ENCODE peak calls at places on chromosomes 6 and 20, in eight cellular contexts. O, Q, I, D, E, F, B and T are unnamed samples.

GRCh38 chr6:157137501-157137900 is 185.8 kb downstream of the TMEM242 start:
- ATAC-seq in O (no peak), Q (no peak), I (no peak), D (no peak), E (no peak), F (no peak), B (no peak), T (no peak)

GRCh38 chr6:110201141-110201848 is 21.1 kb downstream of the CDC40 start:
- ATAC-seq in O (no peak), Q (no peak), I (no peak), D (no peak), E (no peak), F (no peak), B (no peak), T (no peak)

GRCh38 chr6:131688286-131688685 is 12.9 kb downstream of the OR2A4 start:
- ATAC-seq in O (no peak), Q (no peak), I (no peak), D (no peak), E (peak; percentile 30), F (no peak), B (no peak), T (no peak)

GRCh38 chr20:38674178-38675133 is 49.8 kb upstream of the SLC32A1 start:
- ATAC-seq in O (peak; percentile 78), Q (peak; percentile 95), I (peak; percentile 85), D (peak; percentile 86), E (peak; percentile 85), F (no peak), B (peak; percentile 94), T (peak; percentile 60)

GRCh38 chr20:24738981-24739633 is 210.0 kb upstream of the CST7 start:
- ATAC-seq in O (no peak), Q (no peak), I (no peak), D (no peak), E (no peak), F (no peak), B (peak; percentile 39), T (no peak)

GRCh38 chr20:58296328-58296837 is 13.1 kb upstream of the RAB22A start:
- ATAC-seq in O (no peak), Q (no peak), I (no peak), D (no peak), E (no peak), F (no peak), B (no peak), T (no peak)

GRCh38 chr6:85113934-85114582 is 335.8 kb upstream of the NT5E start:
- ATAC-seq in O (no peak), Q (peak; percentile 59), I (no peak), D (no peak), E (no peak), F (no peak), B (no peak), T (no peak)

GRCh38 chr6:7763896-7764295 is 38.0 kb downstream of the BMP6 start:
- ATAC-seq in O (no peak), Q (peak; percentile 33), I (no peak), D (no peak), E (no peak), F (no peak), B (no peak), T (no peak)

GRCh38 chr6:53857318-53858094 is 62.7 kb downstream of the LRRC1 start:
- ATAC-seq in O (peak; percentile 38), Q (no peak), I (no peak), D (no peak), E (no peak), F (no peak), B (no peak), T (peak; percentile 78)

GRCh38 chr20:4369798-4370124 is 351.9 kb upstream of the PRND start:
- ATAC-seq in O (no peak), Q (no peak), I (peak; percentile 32), D (no peak), E (no peak), F (no peak), B (peak; percentile 96), T (no peak)

GRCh38 chr6:2899596-2899995 is 3.5 kb downstream of the SERPINB9 start:
- ATAC-seq in O (no peak), Q (no peak), I (no peak), D (peak; percentile 19), E (no peak), F (no peak), B (peak; percentile 42), T (no peak)

GRCh38 chr20:11976966-11977365 is 59.3 kb downstream of the BTBD3 start:
- ATAC-seq in O (no peak), Q (no peak), I (no peak), D (no peak), E (no peak), F (no peak), B (no peak), T (no peak)

GRCh38 chr6:85747654-85748053 is 105.0 kb upstream of the SYNCRIP start:
- ATAC-seq in O (no peak), Q (peak; percentile 61), I (no peak), D (no peak), E (no peak), F (no peak), B (no peak), T (no peak)

GRCh38 chr6:104638841-104639290 is 220.9 kb downstream of the HACE1 start:
- ATAC-seq in O (peak; percentile 33), Q (peak; percentile 83), I (no peak), D (no peak), E (no peak), F (no peak), B (no peak), T (peak; percentile 45)

GRCh38 chr6:21634582-21634981 is 41.0 kb downstream of the SOX4 start:
- ATAC-seq in O (peak; percentile 97), Q (peak; percentile 87), I (no peak), D (no peak), E (no peak), F (no peak), B (no peak), T (peak; percentile 54)